ENCODE peak calls at places on chromosomes 16 and 17, in four cellular contexts. One of them, this sample, is unnamed.

GRCh38 chr16:49876716-49877129 is 20.8 kb upstream of the ZNF423 start:
- DNase-seq in BE2C: peak
- DNase-seq in tibial artery: peak
- DNase-seq in uterus: peak
- DNase-seq in this sample: no peak

GRCh38 chr17:6894206-6894528 is 62.6 kb upstream of the TEKT1 start:
- DNase-seq in BE2C: no peak
- DNase-seq in tibial artery: no peak
- DNase-seq in uterus: no peak
- DNase-seq in this sample: no peak

GRCh38 chr16:58556678-58557077 is 41.4 kb downstream of the SETD6 start:
- DNase-seq in BE2C: no peak
- DNase-seq in tibial artery: no peak
- DNase-seq in uterus: no peak
- DNase-seq in this sample: no peak

GRCh38 chr17:28902819-28903545 is at the start of gene DHRS13:
- DNase-seq in BE2C: peak
- DNase-seq in tibial artery: peak
- DNase-seq in uterus: peak
- DNase-seq in this sample: no peak

GRCh38 chr17:42276359-42276608 is at the start of gene STAT5B:
- DNase-seq in BE2C: peak
- DNase-seq in tibial artery: peak
- DNase-seq in uterus: peak
- DNase-seq in this sample: no peak

GRCh38 chr17:77501101-77501566 is 360.4 kb downstream of the SEC14L1 start:
- DNase-seq in BE2C: no peak
- DNase-seq in tibial artery: peak
- DNase-seq in uterus: peak
- DNase-seq in this sample: no peak

GRCh38 chr17:44094701-44095387 is 24.3 kb downstream of the G6PC3 start:
- DNase-seq in BE2C: no peak
- DNase-seq in tibial artery: no peak
- DNase-seq in uterus: no peak
- DNase-seq in this sample: no peak

GRCh38 chr17:63998050-63998720 is at the start of gene PRR29:
- DNase-seq in BE2C: peak
- DNase-seq in tibial artery: peak
- DNase-seq in uterus: peak
- DNase-seq in this sample: no peak

GRCh38 chr16:84396537-84397008 is 28.2 kb downstream of the ATP2C2 start:
- DNase-seq in BE2C: no peak
- DNase-seq in tibial artery: peak
- DNase-seq in uterus: no peak
- DNase-seq in this sample: peak

GRCh38 chr17:43341705-43342600 is 56.8 kb upstream of the ARL4D start:
- DNase-seq in BE2C: no peak
- DNase-seq in tibial artery: no peak
- DNase-seq in uterus: no peak
- DNase-seq in this sample: no peak

GRCh38 chr17:4444782-4445473 is 11.2 kb downstream of the SPNS3 start:
- DNase-seq in BE2C: peak
- DNase-seq in tibial artery: no peak
- DNase-seq in uterus: no peak
- DNase-seq in this sample: peak

GRCh38 chr17:8225813-8226535 is 15.6 kb upstream of the AURKB start:
- DNase-seq in BE2C: peak
- DNase-seq in tibial artery: peak
- DNase-seq in uterus: peak
- DNase-seq in this sample: no peak

GRCh38 chr16:23678430-23679273 is at the start of gene PLK1:
- DNase-seq in BE2C: peak
- DNase-seq in tibial artery: peak
- DNase-seq in uterus: peak
- DNase-seq in this sample: peak

GRCh38 chr17:17313350-17313991 is 10.3 kb downstream of the NT5M start:
- DNase-seq in BE2C: peak
- DNase-seq in tibial artery: peak
- DNase-seq in uterus: no peak
- DNase-seq in this sample: no peak

GRCh38 chr16:25009822-25010221 is 5.3 kb downstream of the ARHGAP17 start:
- DNase-seq in BE2C: no peak
- DNase-seq in tibial artery: no peak
- DNase-seq in uterus: no peak
- DNase-seq in this sample: no peak

GRCh38 chr17:76735006-76735405 is 2.1 kb downstream of the SRSF2 start:
- DNase-seq in BE2C: no peak
- DNase-seq in tibial artery: no peak
- DNase-seq in uterus: no peak
- DNase-seq in this sample: no peak

GRCh38 chr17:7133424-7133823 is 18.8 kb upstream of the ASGR2 start:
- DNase-seq in BE2C: no peak
- DNase-seq in tibial artery: no peak
- DNase-seq in uterus: no peak
- DNase-seq in this sample: no peak

GRCh38 chr16:31475949-31476304 is 4.0 kb downstream of the TGFB1I1 start:
- DNase-seq in BE2C: no peak
- DNase-seq in tibial artery: no peak
- DNase-seq in uterus: no peak
- DNase-seq in this sample: no peak

GRCh38 chr17:62627219-62627903 is at the start of gene MRC2:
- DNase-seq in BE2C: peak
- DNase-seq in tibial artery: peak
- DNase-seq in uterus: peak
- DNase-seq in this sample: no peak

GRCh38 chr16:4859900-4860255 is 12.6 kb downstream of the UBN1 start:
- DNase-seq in BE2C: no peak
- DNase-seq in tibial artery: no peak
- DNase-seq in uterus: no peak
- DNase-seq in this sample: no peak

GRCh38 chr17:70558821-70559220 is 389.5 kb downstream of the KCNJ2 start:
- DNase-seq in BE2C: no peak
- DNase-seq in tibial artery: no peak
- DNase-seq in uterus: no peak
- DNase-seq in this sample: no peak

GRCh38 chr16:28520672-28521071 is 14.0 kb upstream of the IL27 start:
- DNase-seq in BE2C: no peak
- DNase-seq in tibial artery: no peak
- DNase-seq in uterus: no peak
- DNase-seq in this sample: no peak

GRCh38 chr16:49643429-49644142 is 212.3 kb downstream of the ZNF423 start:
- DNase-seq in BE2C: no peak
- DNase-seq in tibial artery: no peak
- DNase-seq in uterus: no peak
- DNase-seq in this sample: no peak

GRCh38 chr17:75830168-75831031 is 13.8 kb downstream of the UNC13D start:
- DNase-seq in BE2C: peak
- DNase-seq in tibial artery: no peak
- DNase-seq in uterus: no peak
- DNase-seq in this sample: no peak

GRCh38 chr17:59762022-59762825 is 54.8 kb downstream of the VMP1 start:
- DNase-seq in BE2C: no peak
- DNase-seq in tibial artery: no peak
- DNase-seq in uterus: no peak
- DNase-seq in this sample: no peak

GRCh38 chr16:88651276-88651988 is 579 bp upstream of the CYBA start:
- DNase-seq in BE2C: peak
- DNase-seq in tibial artery: peak
- DNase-seq in uterus: no peak
- DNase-seq in this sample: no peak

GRCh38 chr16:85553436-85554113 is 59.5 kb upstream of the GSE1 start:
- DNase-seq in BE2C: peak
- DNase-seq in tibial artery: peak
- DNase-seq in uterus: peak
- DNase-seq in this sample: no peak

GRCh38 chr17:45584092-45585036 is 93.8 kb upstream of the PLEKHM1 start:
- DNase-seq in BE2C: peak
- DNase-seq in tibial artery: peak
- DNase-seq in uterus: peak
- DNase-seq in this sample: no peak

GRCh38 chr16:64339052-64339770 is 782.7 kb downstream of the CDH11 start:
- DNase-seq in BE2C: no peak
- DNase-seq in tibial artery: no peak
- DNase-seq in uterus: no peak
- DNase-seq in this sample: no peak
- H3K4me3 ChIP-seq in BE2C: no peak
- H3K4me3 ChIP-seq in tibial artery: no peak
- H3K4me3 ChIP-seq in uterus: no peak
- H3K4me3 ChIP-seq in this sample: no peak

GRCh38 chr17:9902116-9902515 is 3.0 kb downstream of the RCVRN start:
- DNase-seq in BE2C: no peak
- DNase-seq in tibial artery: no peak
- DNase-seq in uterus: no peak
- DNase-seq in this sample: no peak
- TF ChIP-seq CTCF in BE2C: no peak
- TF ChIP-seq CTCF in tibial artery: no peak
- TF ChIP-seq CTCF in uterus: no peak
- TF ChIP-seq CTCF in this sample: no peak

GRCh38 chr16:2150418-2151187 is 2.2 kb downstream of the RAB26 start:
- DNase-seq in BE2C: peak
- DNase-seq in tibial artery: no peak
- DNase-seq in uterus: no peak
- DNase-seq in this sample: no peak

GRCh38 chr16:2151188-2152091 is 3.0 kb downstream of the RAB26 start:
- DNase-seq in BE2C: peak
- DNase-seq in tibial artery: no peak
- DNase-seq in uterus: no peak
- DNase-seq in this sample: no peak

GRCh38 chr16:2147981-2148671 is at the start of gene RAB26:
- DNase-seq in BE2C: peak
- DNase-seq in tibial artery: peak
- DNase-seq in uterus: peak
- DNase-seq in this sample: no peak

GRCh38 chr16:2148714-2149629 is 547 bp downstream of the RAB26 start:
- DNase-seq in BE2C: no peak
- DNase-seq in tibial artery: no peak
- DNase-seq in uterus: no peak
- DNase-seq in this sample: no peak

GRCh38 chr16:2149630-2150417 is 1.4 kb downstream of the RAB26 start:
- DNase-seq in BE2C: no peak
- DNase-seq in tibial artery: no peak
- DNase-seq in uterus: no peak
- DNase-seq in this sample: no peak
- H3K4me3 ChIP-seq in BE2C: peak
- H3K4me3 ChIP-seq in tibial artery: no peak
- H3K4me3 ChIP-seq in uterus: no peak
- H3K4me3 ChIP-seq in this sample: no peak

DNA sequence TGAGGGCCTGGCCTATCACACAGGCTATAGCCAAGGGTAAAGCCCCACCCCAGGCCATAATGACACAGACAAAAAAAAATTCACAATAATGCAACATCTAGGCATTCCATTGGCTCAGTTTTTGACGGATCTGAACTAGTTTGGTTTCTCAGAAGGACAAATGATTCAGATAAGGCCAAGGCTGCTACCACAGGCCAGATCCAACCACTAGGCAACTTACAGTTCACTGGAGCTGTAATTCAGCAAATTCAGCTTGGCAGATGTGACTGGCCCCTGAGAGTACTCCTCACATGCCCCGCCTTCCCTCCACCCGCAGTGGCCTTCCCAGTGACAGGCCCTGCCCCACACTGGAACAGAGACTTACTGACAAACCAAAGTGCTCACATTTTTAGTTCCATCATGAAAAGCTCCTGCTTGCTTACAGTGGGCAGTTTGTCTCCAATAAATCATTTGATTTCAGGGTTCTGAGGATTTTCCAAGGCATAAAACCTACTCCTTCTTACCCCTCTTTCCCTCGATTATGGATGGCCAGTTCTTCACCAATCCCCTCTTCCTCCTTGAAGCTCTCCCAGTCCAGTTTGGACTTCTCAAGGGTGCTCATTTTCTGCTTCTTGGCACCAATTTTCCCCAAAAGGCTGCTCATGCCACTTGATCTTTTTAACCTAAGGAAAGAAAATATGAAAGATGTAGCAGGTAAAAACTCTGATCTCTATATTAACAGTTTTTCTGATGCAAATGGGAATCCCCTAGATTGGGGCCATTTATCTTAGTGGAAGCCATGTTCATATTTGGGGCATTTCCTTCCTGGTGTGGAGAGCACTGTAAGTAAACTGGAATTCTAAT is 53.3 kb upstream of the BCAR1 start:
- DNase-seq in BE2C: peak
- DNase-seq in tibial artery: peak
- DNase-seq in uterus: no peak
- DNase-seq in this sample: peak
- TF ChIP-seq CTCF in BE2C: no peak
- TF ChIP-seq CTCF in tibial artery: no peak
- TF ChIP-seq CTCF in uterus: no peak
- TF ChIP-seq CTCF in this sample: peak

DNA sequence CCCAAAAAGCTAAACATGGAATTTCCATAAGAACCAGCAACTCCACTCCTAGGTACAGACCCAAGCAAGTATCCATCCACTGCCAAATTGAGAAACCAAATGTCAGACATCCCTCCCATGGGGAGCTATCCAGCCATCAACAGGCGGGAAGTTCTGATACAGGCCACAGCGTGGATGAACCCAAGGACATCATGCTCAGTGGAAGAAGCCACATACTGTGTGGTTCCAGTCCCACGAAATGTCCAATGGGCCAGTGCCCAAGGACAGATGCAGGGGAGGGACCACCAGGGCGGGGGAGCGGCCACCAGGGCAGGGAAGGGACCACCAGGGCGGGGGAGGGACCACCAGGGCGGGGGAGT is 12.6 kb upstream of the BAIAP2 start:
- DNase-seq in BE2C: no peak
- DNase-seq in tibial artery: no peak
- DNase-seq in uterus: no peak
- DNase-seq in this sample: no peak
- H3K4me3 ChIP-seq in BE2C: no peak
- H3K4me3 ChIP-seq in tibial artery: no peak
- H3K4me3 ChIP-seq in uterus: no peak
- H3K4me3 ChIP-seq in this sample: no peak